ENCODE peak calls at places on chromosomes 12 and 14, in four cellular contexts. M is astrocyte of the spinal cord, C is mucosa of descending colon, K is body of pancreas. F is an unnamed sample.

GRCh38 chr12:131471946-131472732 is 238.8 kb upstream of the SFSWAP start:
- DNase-seq in M (no peak), C (no peak), K (no peak), F (peak)

GRCh38 chr14:62162998-62163589 is 400.9 kb downstream of the SNAPC1 start:
- DNase-seq in M (peak), C (peak), K (no peak), F (no peak)

GRCh38 chr14:69559581-69560011 is 15.1 kb downstream of the CCDC177 start:
- DNase-seq in M (no peak), C (no peak), K (no peak), F (no peak)

GRCh38 chr12:50507930-50508329 is 3.1 kb downstream of the DIP2B start:
- DNase-seq in M (no peak), C (no peak), K (no peak), F (no peak)

GRCh38 chr12:2353281-2353680 is 300.5 kb downstream of the CACNA1C start:
- DNase-seq in M (no peak), C (no peak), K (no peak), F (no peak)

GRCh38 chr12:34405286-34406227 is 383.3 kb downstream of the ALG10 start:
- DNase-seq in M (no peak), C (no peak), K (peak), F (no peak)

GRCh38 chr14:51674294-51675002 is 22.7 kb downstream of the FRMD6 start:
- DNase-seq in M (peak), C (no peak), K (no peak), F (no peak)

GRCh38 chr12:22526836-22527235 is 17.5 kb downstream of the C2CD5 start:
- DNase-seq in M (no peak), C (no peak), K (no peak), F (no peak)

GRCh38 chr12:129226005-129226404 is 372.7 kb downstream of the GLT1D1 start:
- DNase-seq in M (no peak), C (no peak), K (no peak), F (no peak)

DNA sequence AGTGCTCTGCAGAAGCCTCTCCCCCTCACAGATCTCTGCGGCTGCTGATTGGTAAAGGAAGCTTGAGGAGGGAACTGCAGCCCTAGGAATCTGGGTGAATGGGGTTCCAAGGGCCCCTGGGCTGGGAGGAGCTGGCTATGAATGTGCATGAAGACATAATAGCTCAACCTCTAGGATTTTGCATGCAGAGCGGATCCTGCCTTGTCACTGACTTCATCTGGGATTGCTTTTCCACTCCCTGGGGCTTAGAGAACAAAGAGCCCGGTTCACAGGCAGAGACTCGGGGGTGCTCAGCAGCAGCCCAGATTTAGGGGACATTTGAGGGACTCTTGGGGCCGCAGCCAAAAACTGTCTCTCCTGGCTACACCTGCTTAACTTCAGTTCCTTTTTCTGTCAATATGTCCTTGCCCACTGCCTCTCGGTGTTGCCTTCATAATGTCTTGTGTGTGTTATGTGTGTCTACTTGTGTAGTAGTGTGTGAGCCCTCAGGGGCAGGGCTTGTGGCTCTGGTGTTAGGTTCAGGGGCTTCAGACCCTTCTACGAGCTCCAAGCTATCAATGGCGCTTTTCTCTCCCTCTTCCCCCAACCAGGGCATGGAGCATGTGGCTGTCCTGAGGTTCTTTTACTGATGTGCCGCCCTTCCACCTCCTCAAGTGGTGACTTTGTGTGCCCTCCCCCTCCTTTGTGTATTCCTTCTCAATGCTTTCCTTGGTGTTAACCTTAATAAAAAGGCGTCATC is 1.9 kb downstream of the CCDC184 start:
- DNase-seq in M (no peak), C (no peak), K (no peak), F (no peak)
- H3K4me3 ChIP-seq in M (no peak), C (no peak), K (no peak), F (no peak)

GRCh38 chr14:101875726-101876268 is 88.6 kb upstream of the DYNC1H1 start:
- DNase-seq in M (peak), C (no peak), K (no peak), F (no peak)
- H3K4me3 ChIP-seq in M (no peak), C (no peak), K (no peak), F (no peak)

GRCh38 chr12:91381309-91381804 is 198.7 kb upstream of the DCN start:
- DNase-seq in M (peak), C (no peak), K (peak), F (peak)
- H3K4me3 ChIP-seq in M (peak), C (no peak), K (no peak), F (peak)

GRCh38 chr14:99871771-99872170 is 78.6 kb downstream of the EML1 start:
- DNase-seq in M (no peak), C (no peak), K (no peak), F (no peak)
- H3K4me3 ChIP-seq in M (no peak), C (no peak), K (no peak), F (no peak)

DNA sequence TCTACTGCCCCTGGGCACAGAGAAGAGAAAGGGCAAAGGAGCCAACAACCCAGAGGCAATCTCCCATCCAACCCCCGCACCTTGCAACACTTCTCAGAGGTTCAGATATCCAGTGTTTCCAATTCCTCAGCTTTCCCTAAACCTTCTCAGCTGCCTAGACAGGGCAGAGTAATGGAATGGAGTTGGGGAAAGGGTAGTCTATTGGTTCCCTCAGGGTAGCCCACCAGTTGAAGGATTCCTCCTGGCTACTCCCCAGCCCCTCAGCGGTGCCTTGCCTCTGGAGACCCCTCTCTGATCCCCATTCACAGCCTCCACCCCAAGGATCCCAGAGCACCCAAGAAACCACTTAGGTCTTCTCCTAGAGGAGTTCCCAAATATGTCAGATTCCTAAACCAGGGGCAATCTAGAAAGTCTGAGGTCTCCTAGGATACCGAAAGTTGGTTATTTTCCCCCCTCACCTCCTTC is 516 bp downstream of the NFE2 start:
- DNase-seq in M (no peak), C (no peak), K (no peak), F (no peak)
- H3K4me3 ChIP-seq in M (peak), C (no peak), K (no peak), F (peak)

DNA sequence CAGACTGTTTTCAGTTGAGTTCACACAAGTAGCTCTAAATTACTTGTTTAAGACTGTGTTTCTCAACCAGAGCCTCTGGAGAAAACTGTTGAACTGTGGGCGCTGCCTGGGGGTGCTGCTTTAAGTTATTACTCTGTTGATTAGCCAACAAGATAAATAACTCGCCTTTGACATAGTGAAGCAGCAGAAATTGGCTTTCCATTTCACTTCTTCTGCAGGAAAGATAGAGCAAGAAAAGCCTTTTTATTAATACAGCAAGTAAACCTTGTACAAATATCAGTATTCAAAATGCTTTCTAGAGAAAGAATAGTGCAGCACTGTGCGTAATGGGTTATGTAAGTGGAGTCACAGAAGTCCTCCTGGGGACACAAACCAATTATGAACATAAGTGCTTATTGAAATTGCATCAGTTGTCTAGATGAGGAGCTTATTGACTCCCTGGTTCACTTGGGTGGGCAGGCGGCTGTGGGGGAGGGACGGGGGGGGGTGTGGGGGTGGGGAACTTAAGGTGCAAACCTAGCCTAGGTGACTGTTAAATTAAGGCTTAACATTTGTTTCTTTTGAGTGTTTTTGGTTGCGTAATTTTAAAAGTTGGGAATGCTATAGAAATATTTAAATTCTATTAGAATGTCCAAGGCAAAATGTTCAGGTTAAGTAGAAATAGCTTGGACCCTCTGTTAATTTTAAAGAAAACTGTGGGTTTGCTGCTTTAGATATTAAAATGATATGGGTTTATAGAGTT is 6.3 kb downstream of the FRS2 start:
- DNase-seq in M (no peak), C (no peak), K (no peak), F (no peak)
- H3K4me3 ChIP-seq in M (no peak), C (no peak), K (no peak), F (peak)

GRCh38 chr12:74535536-74535935 is 2.1 kb upstream of the ATXN7L3B start:
- DNase-seq in M (no peak), C (no peak), K (no peak), F (no peak)
- H3K4me3 ChIP-seq in M (no peak), C (no peak), K (no peak), F (no peak)

GRCh38 chr14:85195872-85196477 is 334.0 kb upstream of the FLRT2 start:
- DNase-seq in M (no peak), C (no peak), K (no peak), F (peak)

GRCh38 chr14:85191986-85192385 is 338.0 kb upstream of the FLRT2 start:
- DNase-seq in M (no peak), C (no peak), K (no peak), F (no peak)

DNA sequence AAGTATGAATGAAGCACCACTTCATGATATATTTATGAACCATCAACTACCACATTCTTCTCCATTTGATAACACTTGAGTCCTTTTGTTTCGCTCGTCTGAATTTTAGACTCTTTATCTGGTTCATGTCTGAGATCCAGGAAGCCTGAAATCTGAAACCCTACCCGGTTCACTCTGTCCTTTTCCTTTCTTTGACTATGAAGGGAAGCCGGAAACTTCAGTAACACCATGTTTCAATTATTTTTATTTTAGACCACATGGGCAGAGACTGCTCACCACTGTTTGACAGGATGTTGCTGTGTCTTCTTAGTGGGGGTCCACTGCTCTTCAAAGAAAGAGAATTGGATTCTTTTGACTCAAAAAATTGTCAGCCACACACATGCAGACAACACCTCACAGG is 332.0 kb upstream of the FLRT2 start:
- DNase-seq in M (peak), C (no peak), K (no peak), F (no peak)
- H3K4me3 ChIP-seq in M (no peak), C (no peak), K (no peak), F (no peak)

GRCh38 chr14:102692334-102692733 is 84.9 kb upstream of the TRAF3 start:
- DNase-seq in M (no peak), C (no peak), K (no peak), F (no peak)

GRCh38 chr14:102693006-102693755 is 84.1 kb upstream of the TRAF3 start:
- DNase-seq in M (no peak), C (no peak), K (no peak), F (no peak)

GRCh38 chr14:102691763-102692162 is 85.5 kb upstream of the TRAF3 start:
- DNase-seq in M (no peak), C (no peak), K (no peak), F (no peak)

GRCh38 chr14:102688290-102688689 is 89.0 kb upstream of the TRAF3 start:
- DNase-seq in M (no peak), C (no peak), K (no peak), F (no peak)

DNA sequence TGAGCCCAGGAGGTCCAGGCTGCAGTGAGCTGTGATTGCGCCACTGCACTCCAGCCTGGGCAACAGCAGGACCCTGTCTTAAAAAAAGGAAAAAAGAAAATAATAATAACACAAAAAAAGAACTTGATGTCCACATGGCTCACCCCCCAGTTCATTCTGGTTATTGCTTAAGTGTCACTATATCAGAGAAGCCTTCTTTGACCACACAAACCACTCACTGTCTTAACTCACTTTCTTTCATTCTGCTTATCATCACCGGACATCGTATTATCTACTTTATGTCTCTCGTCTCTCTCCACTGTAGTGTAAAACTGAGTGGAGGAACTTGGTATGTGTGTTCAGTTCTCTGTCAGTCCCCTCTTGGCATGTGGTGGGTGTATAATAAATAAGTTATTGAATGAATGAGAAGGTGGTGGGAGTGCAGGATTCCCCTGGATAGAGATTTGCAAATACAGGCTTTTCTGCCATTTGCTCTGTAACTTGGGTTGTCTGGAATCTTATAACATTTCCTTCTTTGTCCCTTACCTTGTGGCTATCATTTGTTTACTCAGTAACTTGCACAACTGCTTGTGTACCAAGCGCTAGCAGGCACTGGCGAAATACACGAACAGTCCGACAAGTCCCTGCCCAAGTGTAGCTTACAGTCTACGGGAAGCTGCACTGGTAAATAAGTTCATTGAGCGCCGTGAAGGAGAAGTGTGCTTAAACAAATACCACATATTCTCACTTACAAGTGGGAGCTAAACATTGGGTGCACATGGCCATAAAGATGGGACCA is 86.6 kb upstream of the TRAF3 start:
- DNase-seq in M (no peak), C (no peak), K (peak), F (no peak)
- H3K4me3 ChIP-seq in M (no peak), C (no peak), K (no peak), F (no peak)

F was measured in adrenal gland.